ENCODE peak calls at places on chromosome 17, in ten cellular contexts. Y is neural crest cell; W is fibroblast of lung; M is psoas muscle; A is tibial nerve; X is ELR; G is HL-60; N is BE2C; O is activated CD4-positive, CD25-positive, alpha-beta regulatory T cell treated with anti-CD3 and anti-CD28 coated beads, Interleukin-2, amount 50 U/mL, for 16 hours; F is NCI-H1092 treated with DMSO at 0.1 percent for 48 hours. V is an unnamed sample.
A peak's percentile ranks its signal among the peaks of the same experiment; 100 is the strongest.

GRCh38 chr17:29066603-29067002 is 23.7 kb downstream of the PIPOX start:
- DNase-seq in Y (no peak), W (no peak), M (no peak), A (no peak), X (no peak), G (no peak), N (no peak), O (no peak), F (no peak), V (no peak)

GRCh38 chr17:7745748-7746470 is 28.4 kb downstream of the DNAH2 start:
- DNase-seq in Y (peak; percentile 16), W (peak; percentile 83), M (no peak), A (peak; percentile 10), X (peak; percentile 93), G (peak; percentile 30), N (no peak), O (no peak), F (no peak), V (no peak)

GRCh38 chr17:37725021-37725585 is 19.8 kb downstream of the HNF1B start:
- DNase-seq in Y (no peak), W (no peak), M (no peak), A (no peak), X (no peak), G (no peak), N (no peak), O (no peak), F (no peak), V (no peak)

GRCh38 chr17:58337600-58338453 is 9.2 kb upstream of the TSPOAP1 start:
- DNase-seq in Y (no peak), W (peak; percentile 93), M (peak; percentile 78), A (peak; percentile 47), X (peak; percentile 91), G (peak; percentile 97), N (peak; percentile 76), O (peak; percentile 83), F (no peak), V (peak; percentile 84)

GRCh38 chr17:50908860-50909764 is 43.0 kb upstream of the TOB1 start:
- DNase-seq in Y (no peak), W (no peak), M (peak; percentile 57), A (peak; percentile 53), X (no peak), G (peak; percentile 61), N (no peak), O (no peak), F (no peak), V (no peak)

GRCh38 chr17:18362509-18363020 is 785 bp downstream of the SHMT1 start:
- DNase-seq in Y (peak; percentile 3), W (peak; percentile 41), M (peak; percentile 75), A (peak; percentile 79), X (peak; percentile 42), G (peak; percentile 1), N (no peak), O (no peak), F (no peak), V (no peak)

GRCh38 chr17:55416470-55417052 is 5.1 kb downstream of the MMD start:
- DNase-seq in Y (no peak), W (peak; percentile 31), M (no peak), A (no peak), X (no peak), G (no peak), N (no peak), O (no peak), F (no peak), V (no peak)

GRCh38 chr17:65305116-65305515 is 167.9 kb downstream of the RGS9 start:
- DNase-seq in Y (no peak), W (no peak), M (no peak), A (no peak), X (no peak), G (no peak), N (no peak), O (no peak), F (no peak), V (no peak)

GRCh38 chr17:35889241-35889640 is 9.1 kb upstream of the CCL5 start:
- DNase-seq in Y (no peak), W (no peak), M (no peak), A (no peak), X (no peak), G (no peak), N (no peak), O (no peak), F (no peak), V (no peak)

GRCh38 chr17:55722016-55722706 is 503 bp downstream of the TMEM100 start:
- DNase-seq in Y (no peak), W (no peak), M (no peak), A (no peak), X (no peak), G (no peak), N (no peak), O (no peak), F (no peak), V (no peak)

GRCh38 chr17:32993977-32994376 is 2.3 kb downstream of the SPACA3 start:
- DNase-seq in Y (no peak), W (no peak), M (no peak), A (no peak), X (no peak), G (no peak), N (no peak), O (no peak), F (no peak), V (no peak)

GRCh38 chr17:2814049-2814448 is 17.8 kb downstream of the RAP1GAP2 start:
- DNase-seq in Y (no peak), W (no peak), M (no peak), A (no peak), X (no peak), G (no peak), N (no peak), O (peak; percentile 20), F (no peak), V (no peak)

GRCh38 chr17:1582374-1582773 is 19.8 kb upstream of the PITPNA start:
- DNase-seq in Y (no peak), W (no peak), M (no peak), A (no peak), X (no peak), G (no peak), N (no peak), O (no peak), F (no peak), V (no peak)

GRCh38 chr17:14289162-14289561 is 11.7 kb upstream of the HS3ST3B1 start:
- DNase-seq in Y (no peak), W (no peak), M (no peak), A (no peak), X (no peak), G (no peak), N (no peak), O (no peak), F (no peak), V (no peak)

GRCh38 chr17:3647769-3648540 is 11.4 kb downstream of the CTNS start:
- DNase-seq in Y (peak; percentile 70), W (peak; percentile 59), M (no peak), A (peak; percentile 33), X (peak; percentile 70), G (peak; percentile 35), N (peak; percentile 69), O (no peak), F (peak; percentile 0), V (no peak)

GRCh38 chr17:48023408-48024148 is 14.0 kb downstream of the COPZ2 start:
- DNase-seq in Y (peak; percentile 79), W (peak; percentile 56), M (peak; percentile 89), A (peak; percentile 64), X (peak; percentile 85), G (peak; percentile 67), N (peak; percentile 94), O (no peak), F (peak; percentile 89), V (peak; percentile 54)

GRCh38 chr17:37732313-37732712 is 12.5 kb downstream of the HNF1B start:
- DNase-seq in Y (no peak), W (no peak), M (no peak), A (no peak), X (no peak), G (no peak), N (no peak), O (no peak), F (no peak), V (no peak)

GRCh38 chr17:41544497-41544896 is 16.4 kb upstream of the KRT19 start:
- DNase-seq in Y (no peak), W (no peak), M (no peak), A (no peak), X (no peak), G (no peak), N (peak; percentile 85), O (no peak), F (no peak), V (no peak)

V was measured in activated B cell treated with CpG ODN at 0.5 μM for 24 hours.